ENCODE peak calls at places on chromosome 20, in four cellular contexts. C is GM13977, X is omental fat pad, P is endothelial cell of umbilical vein. U is an unnamed sample.

GRCh38 chr20:3547906-3548305 is 77.1 kb downstream of the ATRN start:
- DNase-seq in C (no peak), X (no peak), P (no peak), U (no peak)

GRCh38 chr20:17345321-17345720 is 118.5 kb downstream of the PCSK2 start:
- DNase-seq in C (no peak), X (no peak), P (no peak), U (no peak)

GRCh38 chr20:53872561-53873248 is 197.7 kb downstream of the BCAS1 start:
- DNase-seq in C (peak; percentile 48), X (no peak), P (no peak), U (peak; percentile 70)

GRCh38 chr20:15675813-15676484 is 897.3 kb downstream of the KIF16B start:
- DNase-seq in C (no peak), X (no peak), P (no peak), U (no peak)

GRCh38 chr20:58816051-58816450 is 34.7 kb downstream of the GNAS-AS1 start:
- DNase-seq in C (no peak), X (no peak), P (no peak), U (no peak)

GRCh38 chr20:51529027-51529749 is 13.3 kb downstream of the NFATC2 start:
- DNase-seq in C (no peak), X (no peak), P (peak; percentile 30), U (peak; percentile 77)

GRCh38 chr20:58065508-58066361 is 162.7 kb downstream of the ANKRD60 start:
- DNase-seq in C (no peak), X (no peak), P (no peak), U (no peak)

GRCh38 chr20:1341561-1342265 is 12.8 kb upstream of the SDCBP2 start:
- DNase-seq in C (no peak), X (no peak), P (peak; percentile 66), U (no peak)

GRCh38 chr20:35327074-35327976 is 35.1 kb upstream of the FAM83C start:
- DNase-seq in C (no peak), X (no peak), P (peak; percentile 76), U (no peak)

GRCh38 chr20:34014878-34015277 is 21.2 kb downstream of the RALY start:
- DNase-seq in C (no peak), X (no peak), P (no peak), U (no peak)

GRCh38 chr20:34013532-34013931 is 19.8 kb downstream of the RALY start:
- DNase-seq in C (no peak), X (no peak), P (no peak), U (no peak)

GRCh38 chr20:34017610-34018009 is 23.9 kb downstream of the RALY start:
- DNase-seq in C (no peak), X (no peak), P (no peak), U (no peak)

GRCh38 chr20:34016736-34017135 is 23.0 kb downstream of the RALY start:
- DNase-seq in C (no peak), X (no peak), P (no peak), U (no peak)

GRCh38 chr20:34015401-34016335 is 22.0 kb downstream of the RALY start:
- DNase-seq in C (no peak), X (no peak), P (no peak), U (peak; percentile 12)
- TF ChIP-seq CTCF in C (no peak), X (no peak), P (no peak), U (no peak)

GRCh38 chr20:20052074-20052970 is at the start of the genes CFAP61 and CRNKL1:
- DNase-seq in C (peak; percentile 91), X (peak; percentile 95), P (peak; percentile 98), U (peak; percentile 97)
- TF ChIP-seq CTCF in C (no peak), X (no peak), P (no peak), U (no peak)

GRCh38 chr20:32483351-32484220 is 101.5 kb downstream of the NOL4L start:
- DNase-seq in C (peak; percentile 68), X (no peak), P (peak; percentile 75), U (peak; percentile 68)
- TF ChIP-seq CTCF in C (no peak), X (no peak), P (no peak), U (no peak)

DNA sequence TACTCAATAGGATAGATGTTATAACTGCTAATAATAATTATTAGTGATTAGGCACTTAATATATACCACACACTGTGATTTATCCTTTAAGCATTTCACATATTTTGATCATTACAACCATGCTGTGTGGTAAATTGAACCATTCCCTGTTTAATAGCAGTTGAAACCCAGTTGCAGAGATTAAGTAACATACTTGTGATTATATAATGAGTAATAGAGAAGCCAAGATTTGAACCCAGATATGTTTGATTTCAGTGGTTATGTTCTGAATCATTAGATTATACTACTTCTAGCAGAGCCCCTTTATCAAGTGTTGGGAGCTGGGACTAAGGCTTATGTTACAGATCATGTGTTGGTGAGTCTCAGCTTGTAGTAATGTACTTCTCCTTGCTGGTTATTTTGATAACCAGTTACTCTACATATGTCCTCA is 44.1 kb downstream of the STK4 start:
- DNase-seq in C (no peak), X (no peak), P (peak; percentile 10), U (no peak)
- TF ChIP-seq CTCF in C (no peak), X (no peak), P (no peak), U (no peak)

DNA sequence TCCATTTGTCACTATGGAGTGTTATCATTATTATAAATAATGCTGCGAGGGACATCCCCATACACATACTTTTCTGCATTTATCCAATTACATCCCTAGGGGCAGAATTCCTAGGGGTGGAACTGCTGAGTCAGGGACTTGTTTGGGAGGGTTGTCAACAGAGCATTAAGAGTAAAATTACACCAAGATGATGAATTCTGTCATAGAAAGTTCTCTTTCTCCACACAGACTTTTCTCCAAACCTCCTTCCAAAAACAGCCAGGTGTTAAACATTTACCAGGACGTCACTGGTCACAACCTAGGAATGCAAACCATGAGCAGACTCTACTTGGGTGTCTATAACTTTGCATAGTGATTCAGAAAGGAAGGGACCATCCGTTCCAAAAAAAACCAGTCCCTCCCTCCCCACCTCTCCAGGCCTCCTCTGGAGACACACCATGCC is 95.5 kb downstream of the PRND start:
- DNase-seq in C (no peak), X (no peak), P (no peak), U (no peak)
- TF ChIP-seq CTCF in C (no peak), X (no peak), P (no peak), U (no peak)

GRCh38 chr20:62404761-62405107 is 2.4 kb downstream of the CABLES2 start:
- DNase-seq in C (no peak), X (no peak), P (no peak), U (no peak)

GRCh38 chr20:62406635-62407176 is 379 bp downstream of the CABLES2 start:
- DNase-seq in C (no peak), X (no peak), P (no peak), U (no peak)

GRCh38 chr20:62405981-62406513 is 1.0 kb downstream of the CABLES2 start:
- DNase-seq in C (no peak), X (no peak), P (no peak), U (no peak)

GRCh38 chr20:62404112-62404665 is 2.9 kb downstream of the CABLES2 start:
- DNase-seq in C (no peak), X (no peak), P (no peak), U (no peak)

DNA sequence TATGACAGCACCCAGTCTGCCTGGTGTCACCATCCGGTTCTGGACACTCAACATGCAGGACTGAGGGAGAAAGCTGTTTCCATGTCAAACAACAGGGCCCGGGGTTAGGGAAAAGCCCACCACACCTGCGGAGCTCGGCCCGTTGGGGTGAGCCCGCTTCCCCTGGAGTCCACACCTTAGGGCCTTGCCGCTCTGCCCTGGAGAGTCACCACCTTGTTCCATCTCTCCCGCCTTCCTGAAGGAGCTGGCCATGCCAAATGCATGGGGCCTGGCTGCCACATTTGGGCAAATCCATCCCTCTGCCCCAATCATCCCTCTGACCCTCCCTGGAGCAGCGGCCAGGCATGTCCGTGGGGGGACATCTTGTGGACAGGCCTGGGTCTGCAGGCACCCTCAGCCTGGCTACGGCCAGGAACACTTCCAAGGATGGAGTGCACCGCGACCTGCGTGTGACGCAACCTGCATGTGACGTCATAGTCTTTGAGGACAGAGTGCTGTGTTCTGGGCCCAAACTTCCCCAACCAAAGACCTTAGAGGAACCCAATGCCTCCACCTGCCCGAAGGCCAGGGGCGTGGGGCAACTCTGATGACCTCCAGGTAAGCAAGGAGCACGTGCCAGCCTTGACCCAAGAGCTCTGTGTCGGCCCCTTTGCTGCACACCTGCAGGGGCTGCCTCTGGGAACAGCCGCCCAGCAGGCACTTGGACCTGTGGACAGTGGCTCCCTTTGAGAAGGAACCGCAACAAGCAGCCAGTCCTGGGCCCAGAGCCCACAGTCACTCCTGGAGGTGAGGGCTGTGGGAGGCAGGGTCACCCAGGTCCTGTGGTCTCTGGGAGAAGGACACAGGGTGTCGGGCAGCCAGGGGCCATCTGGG is 1.7 kb downstream of the CABLES2 start:
- DNase-seq in C (no peak), X (peak; percentile 48), P (peak; percentile 24), U (no peak)
- TF ChIP-seq CTCF in C (peak; percentile 10), X (no peak), P (peak; percentile 62), U (peak; percentile 2)

GRCh38 chr20:47187450-47188195 is 168.9 kb downstream of the ZMYND8 start:
- DNase-seq in C (no peak), X (no peak), P (no peak), U (peak; percentile 23)
- TF ChIP-seq CTCF in C (no peak), X (no peak), P (no peak), U (no peak)

GRCh38 chr20:31547017-31547675 is 32.9 kb downstream of the HM13 start:
- DNase-seq in C (peak; percentile 80), X (peak; percentile 68), P (peak; percentile 95), U (peak; percentile 89)
- TF ChIP-seq CTCF in C (no peak), X (no peak), P (no peak), U (no peak)

U was measured in activated CD8-positive, alpha-beta T cell treated with anti-CD3 and anti-CD28 coated beads for 36 hours.